ENCODE peak calls at places on chromosomes 16 and 17, in seven cellular contexts. X is WERI-Rb-1, B is neural progenitor cell, C is kidney epithelial cell, N is mucosa of descending colon, R is GM23338, Z is dorsolateral prefrontal cortex. D is an unnamed sample.

GRCh38 chr16:54077412-54077821 is 209.2 kb downstream of the IRX3 start:
- DNase-seq in X (peak), Z (no peak), N (no peak), C (peak), R (no peak), B (no peak), D (no peak)

GRCh38 chr17:19424934-19425868 is 14.2 kb downstream of the RNF112 start:
- DNase-seq in R (no peak), B (no peak), N (no peak), X (no peak), C (no peak), Z (no peak), D (no peak)

GRCh38 chr17:19771971-19772630 is 24.0 kb upstream of the ALDH3A1 start:
- DNase-seq in B (no peak), C (no peak), Z (no peak), X (no peak), N (no peak), R (no peak), D (no peak)

GRCh38 chr17:76092526-76093413 is 10.8 kb downstream of the EXOC7 start:
- DNase-seq in R (no peak), B (no peak), Z (no peak), X (no peak), C (no peak), N (no peak), D (no peak)

GRCh38 chr16:69100046-69100765 is 5.2 kb upstream of the HAS3 start:
- DNase-seq in N (no peak), B (no peak), R (no peak), C (no peak), X (no peak), Z (no peak), D (no peak)

GRCh38 chr16:30136971-30137601 is 14.1 kb upstream of the MAPK3 start:
- DNase-seq in C (no peak), X (no peak), N (no peak), B (no peak), R (no peak), Z (no peak), D (no peak)

GRCh38 chr17:337453-337852 is 15.2 kb downstream of the RPH3AL start:
- DNase-seq in X (no peak), R (no peak), C (no peak), N (peak), B (no peak), Z (no peak), D (no peak)

GRCh38 chr17:29674270-29674669 is 51.6 kb upstream of the CORO6 start:
- DNase-seq in Z (no peak), N (no peak), C (no peak), X (no peak), R (no peak), B (no peak), D (no peak)

GRCh38 chr16:85364323-85365040 is 248.6 kb upstream of the GSE1 start:
- DNase-seq in X (no peak), B (no peak), Z (peak), R (no peak), C (no peak), N (no peak), D (no peak)

GRCh38 chr17:49901460-49902331 is 53.8 kb upstream of the TAC4 start:
- DNase-seq in X (no peak), N (no peak), Z (no peak), B (peak), C (no peak), R (peak), D (no peak)

GRCh38 chr16:14070877-14071575 is at the start of gene MRTFB:
- DNase-seq in B (peak), N (peak), Z (peak), C (no peak), X (peak), R (peak), D (peak)

GRCh38 chr16:77564791-77565390 is 130.1 kb upstream of the ADAMTS18 start:
- DNase-seq in R (no peak), X (no peak), Z (no peak), C (no peak), N (no peak), B (no peak), D (no peak)

GRCh38 chr17:38579934-38580333 is 25.8 kb downstream of the SRCIN1 start:
- DNase-seq in B (peak), Z (peak), R (peak), N (no peak), C (no peak), X (peak), D (peak)

GRCh38 chr16:84732674-84733352 is 33.0 kb downstream of the USP10 start:
- DNase-seq in N (no peak), Z (no peak), X (no peak), C (no peak), B (no peak), R (no peak), D (no peak)

GRCh38 chr17:81386646-81387234 is 8.5 kb upstream of the BAHCC1 start:
- DNase-seq in C (no peak), X (peak), N (peak), Z (peak), B (peak), R (peak), D (peak)

GRCh38 chr16:9534759-9535158 is 443.3 kb downstream of the HAPSTR1 start:
- DNase-seq in R (peak), N (no peak), C (no peak), B (no peak), Z (no peak), X (no peak), D (no peak)

GRCh38 chr16:28524544-28525179 is 14.1 kb downstream of the NUPR1 start:
- DNase-seq in N (no peak), B (no peak), C (no peak), R (no peak), Z (no peak), X (no peak), D (no peak)

GRCh38 chr16:80580109-80580832 is 39.5 kb downstream of the DYNLRB2 start:
- DNase-seq in R (peak), N (no peak), B (no peak), X (no peak), Z (no peak), C (peak), D (no peak)

GRCh38 chr16:9602201-9602600 is 510.8 kb downstream of the HAPSTR1 start:
- DNase-seq in Z (no peak), N (no peak), X (no peak), C (no peak), R (no peak), B (no peak), D (no peak)

GRCh38 chr17:55674107-55674506 is 48.6 kb downstream of the TMEM100 start:
- DNase-seq in C (no peak), B (no peak), N (no peak), R (no peak), Z (no peak), X (no peak), D (no peak)

GRCh38 chr17:46086821-46087220 is 87.8 kb downstream of the STH start:
- DNase-seq in N (no peak), R (no peak), Z (no peak), X (no peak), C (no peak), B (no peak), D (no peak)

GRCh38 chr16:27455700-27456099 is 53.7 kb downstream of the IL21R start:
- DNase-seq in R (no peak), N (no peak), C (no peak), X (no peak), B (no peak), Z (no peak), D (no peak)

GRCh38 chr17:52170963-52171572 is 12.6 kb upstream of the CA10 start:
- DNase-seq in C (no peak), N (no peak), R (peak), B (peak), Z (no peak), X (peak), D (peak)

GRCh38 chr16:3611145-3611977 is at the start of gene SLX4:
- DNase-seq in N (peak), B (peak), X (peak), R (peak), Z (peak), C (peak), D (peak)
- TF ChIP-seq CTCF in N (no peak), B (no peak), X (no peak), R (no peak), Z (peak), C (no peak), D (no peak)

DNA sequence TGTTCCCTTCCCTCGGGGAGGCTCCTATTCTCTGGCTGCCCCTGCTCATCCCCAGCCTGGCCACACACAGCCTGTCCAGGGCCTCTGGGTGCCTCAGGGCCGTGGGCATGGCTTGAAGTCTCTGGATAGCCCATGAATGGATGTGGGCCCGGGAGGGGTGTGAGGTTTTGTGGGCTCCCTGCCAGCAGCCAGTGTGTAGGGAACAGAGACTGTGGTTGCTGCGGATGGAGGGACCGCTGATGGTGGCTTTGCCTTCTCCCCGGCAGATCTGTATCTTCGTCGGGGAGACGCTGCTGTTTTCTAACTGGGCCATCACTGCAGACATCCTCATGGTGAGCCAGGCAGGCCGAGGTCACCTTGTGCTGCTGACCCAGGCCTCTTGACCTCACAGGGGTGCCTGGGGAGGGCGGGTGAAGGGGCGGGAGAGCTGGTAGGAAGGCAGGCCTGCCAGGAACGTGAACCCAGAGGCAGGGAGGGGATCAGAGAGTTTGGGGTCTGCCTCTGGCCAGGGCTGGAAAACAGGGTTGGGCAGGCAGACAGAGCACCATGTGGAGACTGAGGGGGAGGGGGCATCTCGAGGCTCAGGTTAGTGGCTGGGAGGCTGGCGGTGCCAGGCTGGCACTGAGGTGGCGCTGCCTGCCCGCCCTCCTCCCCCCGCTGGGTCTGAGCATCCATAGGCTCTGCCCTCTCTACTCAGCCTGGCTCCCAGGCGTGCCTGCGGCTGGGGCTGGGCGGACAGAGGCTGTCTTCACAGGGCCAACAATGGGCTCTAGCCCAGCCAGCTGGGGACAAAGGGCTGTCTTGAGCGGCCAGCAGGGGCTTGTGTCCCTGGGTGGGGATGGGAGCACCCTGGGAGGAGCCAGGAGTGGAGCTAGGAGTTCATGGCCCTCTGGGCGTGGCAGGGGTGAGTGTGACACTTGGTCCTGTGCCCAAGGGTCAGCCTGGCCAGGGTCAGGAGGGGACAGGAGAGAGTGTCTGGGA is 21.4 kb downstream of the MYBBP1A start:
- DNase-seq in Z (peak), X (no peak), B (peak), R (no peak), N (peak), C (no peak), D (no peak)
- TF ChIP-seq CTCF in Z (no peak), X (no peak), B (peak), R (no peak), N (no peak), C (no peak), D (no peak)

GRCh38 chr16:16857603-16858283 is 478.8 kb downstream of the NPIPA7 start:
- DNase-seq in B (no peak), R (no peak), N (no peak), C (no peak), X (no peak), Z (peak), D (no peak)
- TF ChIP-seq CTCF in B (no peak), R (no peak), N (no peak), C (no peak), X (no peak), Z (no peak), D (no peak)

GRCh38 chr17:68580236-68580903 is 20.8 kb downstream of the FAM20A start:
- DNase-seq in R (no peak), Z (no peak), N (no peak), C (peak), B (no peak), X (no peak), D (no peak)
- TF ChIP-seq CTCF in R (no peak), Z (no peak), N (no peak), C (no peak), B (no peak), X (no peak), D (no peak)

GRCh38 chr17:42853968-42854790 is 3.2 kb downstream of the AOC3 start:
- DNase-seq in N (no peak), C (no peak), R (no peak), X (no peak), Z (no peak), B (no peak), D (no peak)
- TF ChIP-seq CTCF in N (no peak), C (no peak), R (no peak), X (no peak), Z (no peak), B (no peak), D (no peak)

DNA sequence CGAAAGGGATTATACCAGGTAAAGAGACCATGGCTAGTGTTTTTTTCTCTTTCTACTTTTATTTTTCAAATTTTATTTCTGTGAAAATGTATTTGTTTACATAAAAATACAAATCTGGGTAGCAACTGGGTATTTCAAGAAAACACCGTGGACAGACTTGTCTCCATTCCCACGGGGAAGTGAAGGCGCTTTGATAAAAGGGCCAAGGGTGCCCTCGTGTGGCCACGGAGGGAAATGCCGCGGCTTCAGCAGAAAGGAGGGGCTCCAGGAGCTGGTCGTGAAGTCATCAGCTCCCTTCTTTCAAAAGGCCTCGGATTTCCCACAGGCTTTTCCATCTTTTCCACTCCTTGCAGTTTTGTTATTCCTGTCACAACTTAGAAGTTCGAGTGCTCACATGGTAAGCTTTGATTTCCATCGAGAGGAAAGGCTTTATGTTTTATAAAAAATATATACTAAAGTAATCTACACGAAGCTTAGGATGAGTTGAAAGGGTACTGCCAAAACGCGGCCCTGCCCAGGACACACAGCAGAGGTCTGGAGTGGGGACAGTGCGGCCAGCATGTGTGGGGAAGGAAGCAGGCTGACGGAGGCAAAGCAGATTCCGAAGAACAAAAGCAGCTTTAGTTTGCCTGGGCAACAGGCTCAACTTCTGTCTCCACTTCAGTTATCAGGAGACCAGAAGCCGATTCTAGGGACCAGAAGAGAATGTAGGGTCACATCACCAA is 15.3 kb upstream of the MNT start:
- DNase-seq in R (peak), B (peak), X (peak), Z (peak), N (peak), C (no peak), D (peak)
- TF ChIP-seq CTCF in R (peak), B (peak), X (peak), Z (peak), N (peak), C (peak), D (peak)

D was measured in glutamatergic neuron.